ENCODE peak calls at places on chromosomes 4 and X, in nine cellular contexts. D, L, T, E, C, U, K, S and W are unnamed samples.

GRCh38 chr4:53306729-53307128 is 59.1 kb downstream of the SCFD2 start:
- DNase-seq in C (no peak), K (no peak), L (no peak), U (no peak), E (no peak), S (peak), T (no peak), D (peak), W (no peak)

GRCh38 chrX:112851806-112852205 is 11.2 kb upstream of the AMOT start:
- DNase-seq in D (peak), C (no peak), E (no peak), U (no peak), S (peak), L (no peak), K (peak), T (no peak), W (peak)

GRCh38 chrX:135384161-135384836 is 37.4 kb upstream of the SMIM10L2A start:
- DNase-seq in D (no peak), E (no peak), U (no peak), C (no peak), S (no peak), L (peak), K (peak), T (no peak), W (no peak)

GRCh38 chr4:11739992-11740391 is 311.3 kb upstream of the HS3ST1 start:
- DNase-seq in L (no peak), D (peak), T (no peak), S (peak), E (no peak), C (no peak), K (no peak), U (no peak), W (no peak)

GRCh38 chr4:134622194-134622593 is 420.6 kb upstream of the PABPC4L start:
- DNase-seq in E (no peak), C (no peak), T (no peak), L (no peak), K (no peak), U (no peak), S (no peak), D (no peak), W (no peak)

GRCh38 chr4:54187148-54187547 is 41.9 kb upstream of the PDGFRA start:
- DNase-seq in E (no peak), S (no peak), C (no peak), T (no peak), D (no peak), K (no peak), L (no peak), U (peak), W (no peak)

GRCh38 chr4:11529625-11530201 is 101.0 kb upstream of the HS3ST1 start:
- DNase-seq in T (no peak), U (no peak), C (no peak), D (peak), L (no peak), K (no peak), S (peak), E (no peak), W (peak)

GRCh38 chr4:156971168-156971601 is 414 bp downstream of the PDGFC start:
- DNase-seq in K (no peak), U (no peak), L (no peak), E (peak), C (no peak), D (no peak), T (no peak), S (no peak), W (no peak)

GRCh38 chrX:14409341-14409740 is 120.0 kb upstream of the GLRA2 start:
- DNase-seq in U (no peak), K (peak), C (no peak), L (no peak), E (no peak), T (no peak), S (no peak), D (no peak), W (no peak)

GRCh38 chr4:139625487-139625886 is 40.1 kb upstream of the MGST2 start:
- DNase-seq in T (no peak), E (no peak), S (no peak), D (no peak), C (no peak), U (no peak), L (no peak), K (no peak), W (no peak)

GRCh38 chr4:176335421-176335820 is 15.7 kb downstream of the SPCS3 start:
- DNase-seq in E (no peak), D (peak), K (no peak), C (no peak), U (no peak), L (peak), T (no peak), S (peak), W (peak)

GRCh38 chr4:13481569-13481968 is 2.6 kb downstream of the RAB28 start:
- DNase-seq in S (peak), D (peak), T (no peak), K (peak), U (no peak), L (no peak), C (peak), E (no peak), W (no peak)

GRCh38 chrX:109987884-109988283 is 15.0 kb upstream of the TMEM164 start:
- DNase-seq in K (no peak), L (no peak), U (no peak), C (no peak), E (no peak), D (no peak), S (peak), T (no peak), W (no peak)

GRCh38 chrX:40154229-40154852 is 56.6 kb upstream of the BCOR start:
- DNase-seq in T (no peak), L (peak), K (no peak), S (no peak), U (peak), C (no peak), D (no peak), E (peak), W (no peak)

GRCh38 chrX:9522756-9523155 is 57.9 kb downstream of the TBL1X start:
- DNase-seq in U (no peak), C (no peak), K (no peak), S (no peak), E (no peak), D (peak), L (no peak), T (peak), W (peak)
- H3K4me3 ChIP-seq in U (no peak), C (no peak), K (no peak), S (no peak), E (no peak), D (no peak), L (no peak), T (no peak), W (no peak)

GRCh38 chr4:2866160-2866861 is 22.7 kb downstream of the ADD1 start:
- DNase-seq in T (no peak), U (peak), L (no peak), C (no peak), S (no peak), E (no peak), K (no peak), D (no peak), W (no peak)
- H3K27ac ChIP-seq in T (no peak), U (peak), L (peak), C (no peak), S (peak), E (no peak), K (no peak), D (no peak), W (no peak)

GRCh38 chr4:110683600-110683999 is 60.7 kb upstream of the PITX2 start:
- DNase-seq in T (no peak), L (no peak), K (no peak), C (no peak), U (no peak), S (no peak), D (no peak), E (no peak), W (no peak)

GRCh38 chr4:110678517-110678916 is 55.6 kb upstream of the PITX2 start:
- DNase-seq in K (no peak), T (no peak), L (no peak), D (no peak), U (no peak), S (no peak), E (no peak), C (no peak), W (no peak)

GRCh38 chr4:110682311-110682710 is 59.4 kb upstream of the PITX2 start:
- DNase-seq in E (no peak), S (no peak), K (no peak), U (no peak), D (no peak), T (no peak), L (no peak), C (no peak), W (no peak)

GRCh38 chr4:110680217-110680616 is 57.3 kb upstream of the PITX2 start:
- DNase-seq in U (no peak), T (no peak), D (no peak), K (no peak), L (peak), S (no peak), C (no peak), E (no peak), W (no peak)

DNA sequence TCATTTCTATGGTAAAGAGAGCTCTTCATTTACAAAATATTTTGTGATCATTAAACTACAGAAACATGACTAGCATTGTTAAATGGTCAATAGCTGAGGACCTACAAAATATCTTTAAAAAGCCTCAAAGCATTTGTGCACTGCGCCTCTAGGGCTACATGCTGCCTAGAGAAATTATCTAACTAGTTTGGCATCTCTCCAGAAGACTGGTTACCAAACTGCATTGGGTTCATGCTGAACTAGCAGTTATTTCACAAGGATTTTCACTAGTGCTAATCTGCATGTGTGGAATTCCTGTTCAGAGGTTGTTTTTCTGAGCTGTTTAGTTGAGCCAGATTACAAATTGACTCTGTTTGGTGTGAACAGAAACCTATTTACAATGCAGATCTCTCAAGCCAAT is 58.5 kb upstream of the PITX2 start:
- DNase-seq in C (no peak), S (no peak), L (peak), U (no peak), E (no peak), D (no peak), T (no peak), K (no peak), W (no peak)
- H3K4me3 ChIP-seq in C (no peak), S (no peak), L (no peak), U (no peak), E (no peak), D (no peak), T (no peak), K (no peak), W (no peak)

GRCh38 chr4:6281436-6282144 is 11.9 kb downstream of the WFS1 start:
- DNase-seq in U (no peak), C (no peak), K (no peak), E (no peak), S (no peak), D (no peak), L (no peak), T (peak), W (no peak)
- H3K27ac ChIP-seq in U (no peak), C (no peak), K (no peak), E (no peak), S (no peak), D (no peak), L (no peak), T (peak), W (no peak)

GRCh38 chr4:150127757-150128156 is 49.5 kb downstream of the DCLK2 start:
- DNase-seq in T (no peak), S (no peak), U (no peak), D (peak), L (no peak), K (no peak), E (no peak), C (no peak), W (no peak)

GRCh38 chr4:150130953-150131352 is 52.7 kb downstream of the DCLK2 start:
- DNase-seq in C (no peak), S (peak), E (no peak), U (no peak), K (no peak), D (peak), T (no peak), L (no peak), W (no peak)

GRCh38 chr4:150133605-150134004 is 55.4 kb downstream of the DCLK2 start:
- DNase-seq in S (no peak), E (no peak), K (no peak), D (peak), U (no peak), C (no peak), T (no peak), L (no peak), W (no peak)

GRCh38 chr4:150135134-150135773 is 57.0 kb downstream of the DCLK2 start:
- DNase-seq in C (no peak), S (no peak), E (no peak), L (no peak), U (no peak), T (no peak), K (no peak), D (peak), W (no peak)

DNA sequence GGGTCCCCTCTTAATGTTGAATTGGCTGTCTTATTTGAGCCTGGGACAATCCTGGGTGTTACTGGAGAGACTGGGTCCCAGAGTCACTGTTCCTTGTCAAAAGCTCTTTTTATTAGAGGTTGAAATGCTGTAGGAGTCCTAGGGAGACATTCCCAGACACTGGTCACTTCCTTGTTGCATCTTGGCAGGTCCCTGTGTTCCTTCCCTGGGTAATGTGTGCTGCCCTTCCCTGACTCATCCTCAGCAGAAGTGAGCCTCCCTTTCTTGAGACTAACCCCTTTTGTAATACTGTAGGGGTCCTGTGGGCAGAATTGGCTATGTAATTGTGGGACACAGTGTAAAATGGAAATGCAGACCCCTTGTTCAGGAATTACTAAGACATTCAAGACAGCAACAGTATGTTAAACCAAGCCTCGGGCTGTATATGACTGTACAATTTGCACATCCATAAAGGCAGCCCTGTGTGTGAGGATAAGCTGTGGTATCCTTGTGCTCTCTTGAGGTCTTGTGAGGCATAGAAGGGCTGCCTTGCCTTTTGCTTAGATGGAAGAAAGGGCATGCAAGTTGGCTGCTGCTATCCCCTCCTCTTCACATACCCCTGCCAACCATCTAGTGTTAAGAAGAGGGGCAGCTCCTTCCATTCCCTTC is 53.5 kb downstream of the DCLK2 start:
- DNase-seq in C (no peak), L (no peak), E (no peak), D (peak), S (no peak), T (no peak), U (no peak), K (no peak), W (no peak)
- H3K4me3 ChIP-seq in C (no peak), L (no peak), E (no peak), D (no peak), S (no peak), T (no peak), U (no peak), K (no peak), W (no peak)

GRCh38 chr4:116953947-116954346 is 131.4 kb downstream of the TRAM1L1 start:
- DNase-seq in U (no peak), S (no peak), L (no peak), E (no peak), T (no peak), C (no peak), K (no peak), D (no peak), W (no peak)

GRCh38 chr4:116959045-116959444 is 126.3 kb downstream of the TRAM1L1 start:
- DNase-seq in D (no peak), K (no peak), U (no peak), L (no peak), T (no peak), S (no peak), E (no peak), C (no peak), W (no peak)
- H3K27ac ChIP-seq in D (no peak), K (no peak), U (no peak), L (no peak), T (no peak), S (no peak), E (no peak), C (no peak), W (no peak)

GRCh38 chr4:122542411-122543236 is 78.2 kb downstream of the IL21 start:
- DNase-seq in L (no peak), D (peak), T (no peak), S (peak), K (peak), C (no peak), E (no peak), U (no peak), W (peak)
- H3K4me3 ChIP-seq in L (no peak), D (no peak), T (no peak), S (no peak), K (no peak), C (no peak), E (no peak), U (no peak), W (no peak)

DNA sequence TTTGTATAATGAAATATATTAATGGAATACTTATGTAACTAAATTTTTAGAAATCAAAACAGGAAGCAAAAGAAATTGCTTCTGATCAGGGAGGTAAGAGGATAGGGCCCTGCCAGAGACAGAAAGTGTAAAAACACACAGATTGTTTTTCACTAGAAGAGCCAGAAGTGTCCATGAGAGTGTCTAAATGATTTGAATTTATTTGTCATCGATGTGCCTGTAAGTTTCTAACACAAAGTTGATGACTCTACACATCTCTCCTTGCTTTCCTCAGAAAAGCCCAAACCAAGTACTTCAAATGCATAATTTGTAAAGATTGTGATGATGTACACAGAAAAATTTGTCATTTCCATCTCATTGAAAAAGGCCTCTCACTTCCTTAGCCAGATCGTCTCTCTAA is 80.6 kb downstream of the TMEM156 start:
- DNase-seq in S (no peak), D (no peak), C (no peak), T (no peak), E (no peak), K (no peak), U (no peak), L (no peak), W (no peak)
- H3K27ac ChIP-seq in S (no peak), D (no peak), C (no peak), T (no peak), E (no peak), K (no peak), U (no peak), L (no peak), W (no peak)

DNA sequence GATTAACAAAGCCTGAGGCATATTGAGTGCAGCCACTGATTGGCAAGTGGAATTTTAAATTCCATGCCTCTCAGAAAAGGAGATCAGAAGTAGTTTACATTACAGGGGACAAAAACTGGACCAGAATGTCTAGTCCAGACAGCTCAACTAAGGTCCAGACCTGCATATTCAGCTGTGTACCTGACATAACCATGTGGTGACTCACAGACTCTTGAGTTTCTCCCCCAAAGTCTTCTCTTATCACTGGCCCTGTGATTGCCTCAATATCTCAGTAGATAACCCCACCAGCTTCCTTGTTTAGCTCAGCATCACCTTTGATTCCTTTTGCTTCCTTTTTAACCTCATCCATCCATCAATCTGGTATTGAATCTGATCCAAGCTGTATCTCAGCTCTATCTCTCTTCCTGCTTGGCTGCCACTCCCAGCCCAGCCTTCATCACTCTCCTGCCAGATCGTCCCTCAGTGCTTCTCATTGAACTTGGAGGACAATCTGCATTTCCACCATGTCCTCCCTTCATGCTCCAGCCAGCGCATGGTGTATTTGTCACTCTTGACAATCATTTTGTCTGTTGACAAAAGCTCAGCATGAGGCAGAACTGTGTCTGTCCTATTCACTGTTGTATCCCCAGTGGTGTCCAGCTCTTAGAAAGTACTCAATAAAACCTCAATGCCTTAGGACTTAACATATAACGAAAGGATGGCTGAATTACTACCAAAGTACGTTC is 27.8 kb upstream of the SLC2A9 start:
- DNase-seq in T (no peak), D (no peak), S (no peak), K (peak), L (peak), E (no peak), C (no peak), U (no peak), W (no peak)
- H3K4me3 ChIP-seq in T (no peak), D (no peak), S (no peak), K (no peak), L (no peak), E (no peak), C (no peak), U (no peak), W (no peak)